ENCODE peak calls at places on chromosome 1, in four cellular contexts. O is activated effector memory CD4-positive, alpha-beta T cell treated with anti-CD3 and anti-CD28 coated beads, Interleukin-2, amount 50 U/mL, for 16 hours; D is fibroblast of gingiva; W is GDM1. S is an unnamed sample.

GRCh38 chr1:16443975-16444745 is 3.6 kb downstream of the NECAP2 start:
- DNase-seq in D (no peak), O (no peak), W (no peak), S (no peak)

GRCh38 chr1:31723828-31724359 is 20.1 kb upstream of the COL16A1 start:
- DNase-seq in O (peak), W (peak), D (peak), S (peak)

GRCh38 chr1:212289262-212290077 is 4.3 kb downstream of the PPP2R5A start:
- DNase-seq in O (no peak), D (no peak), W (no peak), S (no peak)

GRCh38 chr1:201021333-201022177 is 2.0 kb downstream of the KIF21B start:
- DNase-seq in W (no peak), D (no peak), O (peak), S (no peak)

GRCh38 chr1:41689596-41689995 is 205.1 kb upstream of the EDN2 start:
- DNase-seq in O (peak), D (no peak), W (no peak), S (no peak)

GRCh38 chr1:220810179-220810653 is 23.5 kb downstream of the MTARC1 start:
- DNase-seq in W (peak), O (peak), D (peak), S (peak)

GRCh38 chr1:16351449-16351993 is 759 bp downstream of the FBXO42 start:
- DNase-seq in O (no peak), D (no peak), W (no peak), S (no peak)

GRCh38 chr1:231628207-231628876 is 1.8 kb downstream of the DISC1 start:
- DNase-seq in D (no peak), W (no peak), O (peak), S (peak)

GRCh38 chr1:94621392-94621791 is 79.8 kb upstream of the F3 start:
- DNase-seq in W (no peak), D (no peak), O (no peak), S (no peak)

GRCh38 chr1:157646144-157646543 is 48.3 kb upstream of the FCRL4 start:
- DNase-seq in W (no peak), O (no peak), D (no peak), S (no peak)